ENCODE peak calls at places on chromosome 12, in ten cellular contexts. F is activated T-cell treated with anti-CD3 and anti-CD28 coated beads, Interleukin-2, amount 50 U/mL, for 4 hours; T is cerebellar cortex; N is D341Med; U is EH; Q is AG08396; P is left ventricle myocardium inferior; B is brain microvascular endothelial cell; H is choroid plexus epithelial cell; Y is kidney tubule cell. J is an unnamed sample.

GRCh38 chr12:121718653-121719239 is 6.2 kb downstream of the TMEM120B start:
- DNase-seq in F (no peak), Q (no peak), P (no peak), B (no peak), H (no peak), N (peak; percentile 77), T (peak; percentile 54), Y (no peak), U (no peak), J (no peak)

GRCh38 chr12:113278631-113279030 is 56.3 kb downstream of the SLC8B1 start:
- DNase-seq in B (no peak), U (no peak), N (no peak), Y (no peak), P (peak; percentile 7), T (no peak), Q (no peak), F (no peak), H (no peak), J (peak; percentile 17)

GRCh38 chr12:50925342-50925651 is 27.0 kb upstream of the HIGD1C start:
- DNase-seq in B (no peak), U (no peak), H (no peak), T (peak; percentile 48), N (no peak), Q (no peak), Y (no peak), F (no peak), P (no peak), J (no peak)

GRCh38 chr12:65655074-65655493 is 169.2 kb upstream of the HMGA2 start:
- DNase-seq in P (no peak), F (no peak), U (no peak), Y (peak; percentile 45), N (no peak), H (peak; percentile 82), B (no peak), T (no peak), Q (no peak), J (no peak)

GRCh38 chr12:42589465-42590323 is at the start of gene PRICKLE1:
- DNase-seq in B (peak; percentile 22), H (peak; percentile 60), F (no peak), Y (peak; percentile 76), U (peak; percentile 58), N (peak; percentile 94), T (peak; percentile 26), Q (peak; percentile 90), P (peak; percentile 40), J (peak; percentile 73)

GRCh38 chr12:30754750-30755394 is at the start of gene CAPRIN2:
- DNase-seq in U (peak; percentile 96), P (peak; percentile 97), H (peak; percentile 96), Q (peak; percentile 96), Y (peak; percentile 97), B (peak; percentile 93), F (peak; percentile 93), T (peak; percentile 91), N (peak; percentile 96), J (peak; percentile 97)

GRCh38 chr12:56628671-56629458 is 1.3 kb downstream of the BAZ2A start:
- DNase-seq in T (peak; percentile 44), B (peak; percentile 45), H (peak; percentile 72), F (peak; percentile 34), N (peak; percentile 61), U (peak; percentile 80), P (peak; percentile 65), Y (peak; percentile 61), Q (peak; percentile 73), J (peak; percentile 69)

GRCh38 chr12:62438098-62438692 is 28.4 kb upstream of the MON2 start:
- DNase-seq in Q (peak; percentile 42), B (peak; percentile 65), N (peak; percentile 53), T (peak; percentile 72), H (peak; percentile 78), U (peak; percentile 60), P (no peak), F (peak; percentile 38), Y (peak; percentile 57), J (peak; percentile 31)

GRCh38 chr12:53997324-53998173 is 2.4 kb upstream of the HOXC9 start:
- DNase-seq in Y (peak; percentile 57), Q (no peak), U (no peak), T (peak; percentile 65), P (no peak), N (no peak), F (no peak), B (no peak), H (no peak), J (no peak)

GRCh38 chr12:52949413-52950331 is 754 bp downstream of the KRT18 start:
- DNase-seq in H (peak; percentile 95), T (no peak), Y (peak; percentile 98), Q (peak; percentile 51), B (peak; percentile 90), N (no peak), P (no peak), U (peak; percentile 97), F (no peak), J (no peak)

GRCh38 chr12:27048822-27049752 is 26.7 kb downstream of the MED21 start:
- DNase-seq in B (peak; percentile 72), Y (no peak), N (no peak), F (no peak), P (no peak), U (peak; percentile 80), H (peak; percentile 89), T (no peak), Q (no peak), J (no peak)